ENCODE peak calls at places on chromosomes 4 and X, in six cellular contexts. One of them, this sample, is unnamed.

GRCh38 chr4:87103691-87104187 is 116.7 kb downstream of the KLHL8 start:
- DNase-seq in EH: peak
- DNase-seq in cerebellar cortex: no peak
- DNase-seq in AG04450: no peak
- DNase-seq in adipocyte: peak
- DNase-seq in NCI-H2081: no peak
- DNase-seq in this sample: no peak

GRCh38 chrX:21374163-21374993 is at the start of gene CNKSR2:
- DNase-seq in EH: peak
- DNase-seq in cerebellar cortex: peak
- DNase-seq in AG04450: no peak
- DNase-seq in adipocyte: peak
- DNase-seq in NCI-H2081: peak
- DNase-seq in this sample: no peak

GRCh38 chrX:130916636-130917422 is 13.8 kb upstream of the ENOX2 start:
- DNase-seq in EH: peak
- DNase-seq in cerebellar cortex: peak
- DNase-seq in AG04450: peak
- DNase-seq in adipocyte: peak
- DNase-seq in NCI-H2081: peak
- DNase-seq in this sample: peak

GRCh38 chrX:50799531-50799961 is 14.4 kb downstream of the SHROOM4 start:
- DNase-seq in EH: peak
- DNase-seq in cerebellar cortex: no peak
- DNase-seq in AG04450: no peak
- DNase-seq in adipocyte: peak
- DNase-seq in NCI-H2081: no peak
- DNase-seq in this sample: no peak

GRCh38 chrX:149493567-149494562 is 11.2 kb downstream of the IDS start:
- DNase-seq in EH: no peak
- DNase-seq in cerebellar cortex: no peak
- DNase-seq in AG04450: no peak
- DNase-seq in adipocyte: no peak
- DNase-seq in NCI-H2081: no peak
- DNase-seq in this sample: no peak

GRCh38 chr4:57182132-57182874 is 72.1 kb upstream of the IGFBP7 start:
- DNase-seq in EH: no peak
- DNase-seq in cerebellar cortex: no peak
- DNase-seq in AG04450: no peak
- DNase-seq in adipocyte: no peak
- DNase-seq in NCI-H2081: no peak
- DNase-seq in this sample: no peak

GRCh38 chrX:110310896-110311295 is 7.0 kb downstream of the AMMECR1 start:
- DNase-seq in EH: no peak
- DNase-seq in cerebellar cortex: no peak
- DNase-seq in AG04450: no peak
- DNase-seq in adipocyte: no peak
- DNase-seq in NCI-H2081: no peak
- DNase-seq in this sample: no peak

GRCh38 chr4:153661215-153661822 is 22.8 kb upstream of the TLR2 start:
- DNase-seq in EH: no peak
- DNase-seq in cerebellar cortex: no peak
- DNase-seq in AG04450: no peak
- DNase-seq in adipocyte: peak
- DNase-seq in NCI-H2081: no peak
- DNase-seq in this sample: no peak

GRCh38 chrX:56812515-56813105 is 83.6 kb downstream of the NBDY start:
- DNase-seq in EH: peak
- DNase-seq in cerebellar cortex: no peak
- DNase-seq in AG04450: no peak
- DNase-seq in adipocyte: no peak
- DNase-seq in NCI-H2081: no peak
- DNase-seq in this sample: no peak

GRCh38 chrX:133638285-133638684 is 223.0 kb upstream of the GPC4 start:
- DNase-seq in EH: no peak
- DNase-seq in cerebellar cortex: no peak
- DNase-seq in AG04450: no peak
- DNase-seq in adipocyte: no peak
- DNase-seq in NCI-H2081: no peak
- DNase-seq in this sample: no peak

GRCh38 chr4:180635276-180635675 is 1607.9 kb upstream of the TENM3 start:
- DNase-seq in EH: no peak
- DNase-seq in cerebellar cortex: no peak
- DNase-seq in AG04450: no peak
- DNase-seq in adipocyte: peak
- DNase-seq in NCI-H2081: no peak
- DNase-seq in this sample: no peak

GRCh38 chr4:168871686-168872085 is 138.4 kb downstream of the CBR4 start:
- DNase-seq in EH: peak
- DNase-seq in cerebellar cortex: no peak
- DNase-seq in AG04450: no peak
- DNase-seq in adipocyte: peak
- DNase-seq in NCI-H2081: no peak
- DNase-seq in this sample: no peak

GRCh38 chr4:53196195-53196641 is 169.6 kb downstream of the SCFD2 start:
- DNase-seq in EH: peak
- DNase-seq in cerebellar cortex: no peak
- DNase-seq in AG04450: no peak
- DNase-seq in adipocyte: peak
- DNase-seq in NCI-H2081: no peak
- DNase-seq in this sample: no peak

GRCh38 chr4:74320559-74321118 is 12.4 kb downstream of the EPGN start:
- DNase-seq in EH: peak
- DNase-seq in cerebellar cortex: peak
- DNase-seq in AG04450: peak
- DNase-seq in adipocyte: peak
- DNase-seq in NCI-H2081: peak
- DNase-seq in this sample: peak

GRCh38 chr4:9898596-9899345 is 117.3 kb downstream of the DRD5 start:
- DNase-seq in EH: peak
- DNase-seq in cerebellar cortex: peak
- DNase-seq in AG04450: no peak
- DNase-seq in adipocyte: peak
- DNase-seq in NCI-H2081: no peak
- DNase-seq in this sample: peak

GRCh38 chr4:126839066-126839465 is 793.7 kb upstream of the INTU start:
- DNase-seq in EH: peak
- DNase-seq in cerebellar cortex: no peak
- DNase-seq in AG04450: no peak
- DNase-seq in adipocyte: peak
- DNase-seq in NCI-H2081: no peak
- DNase-seq in this sample: no peak

GRCh38 chrX:154004315-154004714 is 15.4 kb downstream of the IRAK1 start:
- DNase-seq in EH: no peak
- DNase-seq in cerebellar cortex: no peak
- DNase-seq in AG04450: no peak
- DNase-seq in adipocyte: no peak
- DNase-seq in NCI-H2081: no peak
- DNase-seq in this sample: no peak

GRCh38 chr4:37453361-37454262 is 209.1 kb downstream of the NWD2 start:
- DNase-seq in EH: peak
- DNase-seq in cerebellar cortex: peak
- DNase-seq in AG04450: no peak
- DNase-seq in adipocyte: peak
- DNase-seq in NCI-H2081: peak
- DNase-seq in this sample: no peak

GRCh38 chr4:71713611-71714203 is 70.2 kb downstream of the GC start:
- DNase-seq in EH: peak
- DNase-seq in cerebellar cortex: peak
- DNase-seq in AG04450: peak
- DNase-seq in adipocyte: peak
- DNase-seq in NCI-H2081: peak
- DNase-seq in this sample: peak

GRCh38 chrX:74535211-74535621 is 79.2 kb downstream of the RLIM start:
- DNase-seq in EH: peak
- DNase-seq in cerebellar cortex: peak
- DNase-seq in AG04450: no peak
- DNase-seq in adipocyte: peak
- DNase-seq in NCI-H2081: no peak
- DNase-seq in this sample: no peak

GRCh38 chr4:61273237-61273636 is 73.1 kb downstream of the ADGRL3 start:
- DNase-seq in EH: no peak
- DNase-seq in cerebellar cortex: peak
- DNase-seq in AG04450: no peak
- DNase-seq in adipocyte: peak
- DNase-seq in NCI-H2081: no peak
- DNase-seq in this sample: no peak

GRCh38 chr4:81786063-81786763 is 314.5 kb upstream of the RASGEF1B start:
- DNase-seq in EH: no peak
- DNase-seq in cerebellar cortex: no peak
- DNase-seq in AG04450: no peak
- DNase-seq in adipocyte: peak
- DNase-seq in NCI-H2081: no peak
- DNase-seq in this sample: no peak

GRCh38 chr4:184448828-184449227 is 25.5 kb downstream of the IRF2 start:
- DNase-seq in EH: peak
- DNase-seq in cerebellar cortex: peak
- DNase-seq in AG04450: no peak
- DNase-seq in adipocyte: no peak
- DNase-seq in NCI-H2081: no peak
- DNase-seq in this sample: no peak

GRCh38 chr4:183242291-183242690 is 77.8 kb downstream of the CLDN22 start:
- DNase-seq in EH: no peak
- DNase-seq in cerebellar cortex: no peak
- DNase-seq in AG04450: no peak
- DNase-seq in adipocyte: peak
- DNase-seq in NCI-H2081: no peak
- DNase-seq in this sample: no peak

GRCh38 chr4:128961405-128961804 is 131.9 kb downstream of the SCLT1 start:
- DNase-seq in EH: no peak
- DNase-seq in cerebellar cortex: no peak
- DNase-seq in AG04450: no peak
- DNase-seq in adipocyte: no peak
- DNase-seq in NCI-H2081: no peak
- DNase-seq in this sample: no peak

GRCh38 chr4:125140966-125141495 is 173.7 kb upstream of the FAT4 start:
- DNase-seq in EH: peak
- DNase-seq in cerebellar cortex: no peak
- DNase-seq in AG04450: peak
- DNase-seq in adipocyte: peak
- DNase-seq in NCI-H2081: no peak
- DNase-seq in this sample: no peak

GRCh38 chr4:48979897-48980579 is 6.0 kb upstream of the CWH43 start:
- DNase-seq in EH: no peak
- DNase-seq in cerebellar cortex: no peak
- DNase-seq in AG04450: no peak
- DNase-seq in adipocyte: no peak
- DNase-seq in NCI-H2081: no peak
- DNase-seq in this sample: peak

GRCh38 chrX:43963726-43964125 is 9.5 kb downstream of the NDP start:
- DNase-seq in EH: no peak
- DNase-seq in cerebellar cortex: peak
- DNase-seq in AG04450: no peak
- DNase-seq in adipocyte: no peak
- DNase-seq in NCI-H2081: no peak
- DNase-seq in this sample: no peak

GRCh38 chr4:87838207-87838606 is 5.4 kb downstream of the MEPE start:
- DNase-seq in EH: no peak
- DNase-seq in cerebellar cortex: no peak
- DNase-seq in AG04450: no peak
- DNase-seq in adipocyte: peak
- DNase-seq in NCI-H2081: no peak
- DNase-seq in this sample: no peak

GRCh38 chr4:211033-211511 is 86.8 kb downstream of the ZNF718 start:
- DNase-seq in EH: no peak
- DNase-seq in cerebellar cortex: no peak
- DNase-seq in AG04450: no peak
- DNase-seq in adipocyte: no peak
- DNase-seq in NCI-H2081: no peak
- DNase-seq in this sample: no peak

GRCh38 chr4:189162073-189162789 is 778.4 kb upstream of the FRG1 start:
- DNase-seq in EH: no peak
- DNase-seq in cerebellar cortex: no peak
- DNase-seq in AG04450: no peak
- DNase-seq in adipocyte: no peak
- DNase-seq in NCI-H2081: no peak
- DNase-seq in this sample: no peak

GRCh38 chr4:78057600-78058560 is 757 bp downstream of the FRAS1 start:
- DNase-seq in EH: peak
- DNase-seq in cerebellar cortex: no peak
- DNase-seq in AG04450: no peak
- DNase-seq in adipocyte: peak
- DNase-seq in NCI-H2081: peak
- DNase-seq in this sample: no peak

GRCh38 chr4:86898562-86898961 is 6.3 kb upstream of the C4orf36 start:
- DNase-seq in EH: no peak
- DNase-seq in cerebellar cortex: no peak
- DNase-seq in AG04450: no peak
- DNase-seq in adipocyte: no peak
- DNase-seq in NCI-H2081: no peak
- DNase-seq in this sample: no peak

GRCh38 chr4:133996431-133997121 is 205.0 kb downstream of the PABPC4L start:
- DNase-seq in EH: no peak
- DNase-seq in cerebellar cortex: no peak
- DNase-seq in AG04450: no peak
- DNase-seq in adipocyte: no peak
- DNase-seq in NCI-H2081: no peak
- DNase-seq in this sample: no peak

This sample was measured in Panc1.